ENCODE peak calls at places on chromosomes 4 and X, in four cellular contexts. B is Calu3; V is stimulated activated CD4-positive, alpha-beta T cell treated with anti-CD3 and anti-CD28 coated beads, Interleukin-1b, Interleukin-23, amount 100 ng/mL, for 24 hours; R is upper lobe of right lung. O is an unnamed sample.

GRCh38 chr4:89681219-89681618 is 155.7 kb downstream of the SNCA start:
- DNase-seq in R (no peak), V (no peak), B (no peak), O (no peak)

GRCh38 chr4:40195182-40196177 is 1.4 kb upstream of the RHOH start:
- DNase-seq in V (no peak), B (no peak), R (no peak), O (no peak)

GRCh38 chr4:147542229-147542990 is 61.5 kb downstream of the EDNRA start:
- DNase-seq in B (no peak), V (no peak), R (no peak), O (no peak)

GRCh38 chrX:15204130-15204751 is 65.6 kb downstream of the ASB9 start:
- DNase-seq in R (no peak), V (no peak), B (no peak), O (no peak)

GRCh38 chrX:51891821-51892551 is 1.4 kb upstream of the MAGED1 start:
- DNase-seq in V (no peak), B (no peak), R (no peak), O (no peak)

GRCh38 chr4:98626350-98626749 is 32.1 kb downstream of the TSPAN5 start:
- DNase-seq in B (peak), V (no peak), R (no peak), O (no peak)

GRCh38 chrX:155744534-155744933 is 131.8 kb upstream of the TMLHE start:
- DNase-seq in R (no peak), V (no peak), B (no peak), O (no peak)

GRCh38 chr4:70927502-70928139 is 25.5 kb downstream of the MOB1B start:
- DNase-seq in V (no peak), B (no peak), R (no peak), O (no peak)

O was measured in omental fat pad.